ENCODE peak calls at places on chromosomes 6 and 20, in five cellular contexts. G is stimulated activated CD4-positive, alpha-beta T cell treated with anti-CD3 and anti-CD28 coated beads, Interleukin-4, amount 100 ng/mL, for 24 hours; W is cerebellar cortex; N is T-cell; Z is Calu3. V is an unnamed sample.
A peak's percentile ranks its signal among the peaks of the same experiment; 100 is the strongest.

GRCh38 chr6:120211955-120212792 is 862.6 kb upstream of the MAN1A1 start:
- DNase-seq in Z (peak; percentile 47), W (no peak), G (no peak), N (no peak), V (no peak)

GRCh38 chr20:50380697-50381040 is 129.5 kb upstream of the PTPN1 start:
- DNase-seq in W (no peak), N (no peak), G (no peak), Z (peak; percentile 60), V (no peak)

GRCh38 chr20:32017711-32018251 is 7.5 kb downstream of the CCM2L start:
- DNase-seq in N (peak; percentile 59), Z (peak; percentile 88), G (peak; percentile 33), W (peak; percentile 84), V (no peak)

GRCh38 chr6:119430820-119431219 is 81.3 kb upstream of the MAN1A1 start:
- DNase-seq in N (no peak), G (no peak), Z (no peak), W (no peak), V (no peak)

GRCh38 chr20:50126662-50127061 is 13.7 kb upstream of the UBE2V1 start:
- DNase-seq in G (no peak), W (no peak), N (no peak), Z (no peak), V (no peak)

GRCh38 chr6:129717287-129717686 is 7.3 kb upstream of the ARHGAP18 start:
- DNase-seq in G (no peak), Z (no peak), N (no peak), W (no peak), V (no peak)

GRCh38 chr6:139342957-139343750 is 31.3 kb downstream of the CITED2 start:
- DNase-seq in W (no peak), G (no peak), N (no peak), Z (peak; percentile 28), V (no peak)

GRCh38 chr20:44527716-44528199 is 5.9 kb upstream of the SERINC3 start:
- DNase-seq in G (no peak), N (no peak), W (no peak), Z (no peak), V (no peak)